ENCODE peak calls at places on chromosome 2, in seven cellular contexts. S is effector memory CD4-positive, alpha-beta T cell; R is activated naive CD8-positive, alpha-beta T cell treated with anti-CD3 and anti-CD28 coated beads for 36 hours; M is progenitor cell of endocrine pancreas; Z is ACHN; H is NK-92 treated with Interleukin-12 subunit alpha and Interleukin-12 subunit beta, amount 100 ng/mL, for 24 hours; L is NCI-H2107. B is an unnamed sample.

GRCh38 chr2:195009202-195009601 is 647.8 kb upstream of the SLC39A10 start:
- DNase-seq in S (no peak), R (no peak), M (no peak), Z (no peak), H (no peak), L (no peak), B (no peak)

GRCh38 chr2:8152392-8153257 is 529.2 kb upstream of the ID2 start:
- DNase-seq in S (no peak), R (no peak), M (no peak), Z (no peak), H (no peak), L (no peak), B (no peak)

GRCh38 chr2:128591022-128591840 is 272.6 kb upstream of the HS6ST1 start:
- DNase-seq in S (no peak), R (no peak), M (no peak), Z (no peak), H (no peak), L (no peak), B (no peak)

GRCh38 chr2:108194409-108195132 is 45.2 kb upstream of the SULT1C3 start:
- DNase-seq in S (no peak), R (no peak), M (no peak), Z (peak), H (no peak), L (no peak), B (no peak)

GRCh38 chr2:72139871-72140620 is 7.6 kb downstream of the CYP26B1 start:
- DNase-seq in S (no peak), R (no peak), M (no peak), Z (no peak), H (no peak), L (no peak), B (no peak)

GRCh38 chr2:32064713-32065112 is 1.4 kb downstream of the SPAST start:
- DNase-seq in S (no peak), R (no peak), M (no peak), Z (no peak), H (no peak), L (no peak), B (no peak)

GRCh38 chr2:128324897-128325410 is 6.3 kb upstream of the HS6ST1 start:
- DNase-seq in S (no peak), R (no peak), M (no peak), Z (no peak), H (no peak), L (no peak), B (no peak)

GRCh38 chr2:69549421-69549820 is 94.1 kb downstream of the AAK1 start:
- DNase-seq in S (no peak), R (no peak), M (no peak), Z (no peak), H (no peak), L (no peak), B (no peak)

GRCh38 chr2:60634443-60634842 is 81.0 kb upstream of the BCL11A start:
- DNase-seq in S (no peak), R (no peak), M (no peak), Z (no peak), H (no peak), L (no peak), B (no peak)

B was measured in breast epithelium.